ENCODE peak calls at places on chromosomes 13 and 19, in six cellular contexts. One of them, this sample, is unnamed.

GRCh38 chr13:96551540-96551939 is 442.7 kb downstream of the OXGR1 start:
- DNase-seq in amygdala: no peak
- DNase-seq in stimulated activated CD8-positive, alpha-beta memory T cell treated with anti-CD3 and anti-CD28 coated beads, Interleukin-7, amount 100 ng/mL, for 1 hour: no peak
- DNase-seq in activated T-helper 2 cell treated with anti-CD3 and anti-CD28 coated beads, Interferon-gamma antibody, Interleukin-2, Interleukin-4, amounts not matched to agents 10 μg/mL and 5 μg/mL and 100 μg/mL, durations not matched to agents 14 hours and 24 hours and 36 hours: no peak
- DNase-seq in Caki2: no peak
- DNase-seq in activated naive CD4-positive, alpha-beta T cell: no peak
- DNase-seq in this sample: no peak

GRCh38 chr13:49098771-49099512 is 121.2 kb upstream of the MLNR start:
- DNase-seq in activated naive CD4-positive, alpha-beta T cell: no peak
- DNase-seq in activated T-helper 2 cell treated with anti-CD3 and anti-CD28 coated beads, Interferon-gamma antibody, Interleukin-2, Interleukin-4, amounts not matched to agents 10 μg/mL and 5 μg/mL and 100 μg/mL, durations not matched to agents 14 hours and 24 hours and 36 hours: no peak
- DNase-seq in stimulated activated CD8-positive, alpha-beta memory T cell treated with anti-CD3 and anti-CD28 coated beads, Interleukin-7, amount 100 ng/mL, for 1 hour: no peak
- DNase-seq in amygdala: no peak
- DNase-seq in Caki2: peak; percentile 28
- DNase-seq in this sample: no peak

GRCh38 chr19:8081569-8082550 is 29.3 kb downstream of the CCL25 start:
- DNase-seq in Caki2: no peak
- DNase-seq in amygdala: no peak
- DNase-seq in activated naive CD4-positive, alpha-beta T cell: no peak
- DNase-seq in stimulated activated CD8-positive, alpha-beta memory T cell treated with anti-CD3 and anti-CD28 coated beads, Interleukin-7, amount 100 ng/mL, for 1 hour: no peak
- DNase-seq in activated T-helper 2 cell treated with anti-CD3 and anti-CD28 coated beads, Interferon-gamma antibody, Interleukin-2, Interleukin-4, amounts not matched to agents 10 μg/mL and 5 μg/mL and 100 μg/mL, durations not matched to agents 14 hours and 24 hours and 36 hours: no peak
- DNase-seq in this sample: no peak

GRCh38 chr13:69155136-69155535 is 952.5 kb upstream of the ATXN8OS start:
- DNase-seq in Caki2: no peak
- DNase-seq in amygdala: no peak
- DNase-seq in activated T-helper 2 cell treated with anti-CD3 and anti-CD28 coated beads, Interferon-gamma antibody, Interleukin-2, Interleukin-4, amounts not matched to agents 10 μg/mL and 5 μg/mL and 100 μg/mL, durations not matched to agents 14 hours and 24 hours and 36 hours: no peak
- DNase-seq in activated naive CD4-positive, alpha-beta T cell: no peak
- DNase-seq in stimulated activated CD8-positive, alpha-beta memory T cell treated with anti-CD3 and anti-CD28 coated beads, Interleukin-7, amount 100 ng/mL, for 1 hour: no peak
- DNase-seq in this sample: no peak

GRCh38 chr13:81171065-81171647 is 830.2 kb upstream of the SPRY2 start:
- DNase-seq in amygdala: no peak
- DNase-seq in activated T-helper 2 cell treated with anti-CD3 and anti-CD28 coated beads, Interferon-gamma antibody, Interleukin-2, Interleukin-4, amounts not matched to agents 10 μg/mL and 5 μg/mL and 100 μg/mL, durations not matched to agents 14 hours and 24 hours and 36 hours: no peak
- DNase-seq in stimulated activated CD8-positive, alpha-beta memory T cell treated with anti-CD3 and anti-CD28 coated beads, Interleukin-7, amount 100 ng/mL, for 1 hour: no peak
- DNase-seq in activated naive CD4-positive, alpha-beta T cell: no peak
- DNase-seq in Caki2: no peak
- DNase-seq in this sample: peak; percentile 5

GRCh38 chr13:96033220-96034015 is 19.8 kb downstream of the UGGT2 start:
- DNase-seq in Caki2: no peak
- DNase-seq in amygdala: no peak
- DNase-seq in activated naive CD4-positive, alpha-beta T cell: no peak
- DNase-seq in activated T-helper 2 cell treated with anti-CD3 and anti-CD28 coated beads, Interferon-gamma antibody, Interleukin-2, Interleukin-4, amounts not matched to agents 10 μg/mL and 5 μg/mL and 100 μg/mL, durations not matched to agents 14 hours and 24 hours and 36 hours: no peak
- DNase-seq in stimulated activated CD8-positive, alpha-beta memory T cell treated with anti-CD3 and anti-CD28 coated beads, Interleukin-7, amount 100 ng/mL, for 1 hour: no peak
- DNase-seq in this sample: no peak

GRCh38 chr13:47598340-47598911 is 402.6 kb downstream of the SUCLA2 start:
- DNase-seq in stimulated activated CD8-positive, alpha-beta memory T cell treated with anti-CD3 and anti-CD28 coated beads, Interleukin-7, amount 100 ng/mL, for 1 hour: no peak
- DNase-seq in activated T-helper 2 cell treated with anti-CD3 and anti-CD28 coated beads, Interferon-gamma antibody, Interleukin-2, Interleukin-4, amounts not matched to agents 10 μg/mL and 5 μg/mL and 100 μg/mL, durations not matched to agents 14 hours and 24 hours and 36 hours: no peak
- DNase-seq in Caki2: no peak
- DNase-seq in activated naive CD4-positive, alpha-beta T cell: no peak
- DNase-seq in amygdala: no peak
- DNase-seq in this sample: no peak

GRCh38 chr13:75481176-75482069 is 546 bp downstream of the TBC1D4 start:
- DNase-seq in activated T-helper 2 cell treated with anti-CD3 and anti-CD28 coated beads, Interferon-gamma antibody, Interleukin-2, Interleukin-4, amounts not matched to agents 10 μg/mL and 5 μg/mL and 100 μg/mL, durations not matched to agents 14 hours and 24 hours and 36 hours: peak; percentile 17
- DNase-seq in Caki2: peak; percentile 59
- DNase-seq in amygdala: peak; percentile 27
- DNase-seq in activated naive CD4-positive, alpha-beta T cell: no peak
- DNase-seq in stimulated activated CD8-positive, alpha-beta memory T cell treated with anti-CD3 and anti-CD28 coated beads, Interleukin-7, amount 100 ng/mL, for 1 hour: no peak
- DNase-seq in this sample: no peak

GRCh38 chr13:46469064-46469463 is 82.0 kb upstream of the RUBCNL start:
- DNase-seq in amygdala: no peak
- DNase-seq in Caki2: no peak
- DNase-seq in stimulated activated CD8-positive, alpha-beta memory T cell treated with anti-CD3 and anti-CD28 coated beads, Interleukin-7, amount 100 ng/mL, for 1 hour: no peak
- DNase-seq in activated T-helper 2 cell treated with anti-CD3 and anti-CD28 coated beads, Interferon-gamma antibody, Interleukin-2, Interleukin-4, amounts not matched to agents 10 μg/mL and 5 μg/mL and 100 μg/mL, durations not matched to agents 14 hours and 24 hours and 36 hours: no peak
- DNase-seq in activated naive CD4-positive, alpha-beta T cell: no peak
- DNase-seq in this sample: no peak

GRCh38 chr13:33487575-33488243 is 202.2 kb upstream of the STARD13 start:
- DNase-seq in activated T-helper 2 cell treated with anti-CD3 and anti-CD28 coated beads, Interferon-gamma antibody, Interleukin-2, Interleukin-4, amounts not matched to agents 10 μg/mL and 5 μg/mL and 100 μg/mL, durations not matched to agents 14 hours and 24 hours and 36 hours: no peak
- DNase-seq in stimulated activated CD8-positive, alpha-beta memory T cell treated with anti-CD3 and anti-CD28 coated beads, Interleukin-7, amount 100 ng/mL, for 1 hour: no peak
- DNase-seq in Caki2: no peak
- DNase-seq in activated naive CD4-positive, alpha-beta T cell: no peak
- DNase-seq in amygdala: peak; percentile 2
- DNase-seq in this sample: no peak

GRCh38 chr19:11821474-11821873 is 7.4 kb downstream of the ZNF440 start:
- DNase-seq in Caki2: peak; percentile 62
- DNase-seq in stimulated activated CD8-positive, alpha-beta memory T cell treated with anti-CD3 and anti-CD28 coated beads, Interleukin-7, amount 100 ng/mL, for 1 hour: no peak
- DNase-seq in activated T-helper 2 cell treated with anti-CD3 and anti-CD28 coated beads, Interferon-gamma antibody, Interleukin-2, Interleukin-4, amounts not matched to agents 10 μg/mL and 5 μg/mL and 100 μg/mL, durations not matched to agents 14 hours and 24 hours and 36 hours: no peak
- DNase-seq in amygdala: peak; percentile 4
- DNase-seq in activated naive CD4-positive, alpha-beta T cell: no peak
- DNase-seq in this sample: no peak

GRCh38 chr19:4575978-4576933 is 16.8 kb upstream of the SEMA6B start:
- DNase-seq in amygdala: no peak
- DNase-seq in activated T-helper 2 cell treated with anti-CD3 and anti-CD28 coated beads, Interferon-gamma antibody, Interleukin-2, Interleukin-4, amounts not matched to agents 10 μg/mL and 5 μg/mL and 100 μg/mL, durations not matched to agents 14 hours and 24 hours and 36 hours: peak; percentile 43
- DNase-seq in Caki2: peak; percentile 72
- DNase-seq in stimulated activated CD8-positive, alpha-beta memory T cell treated with anti-CD3 and anti-CD28 coated beads, Interleukin-7, amount 100 ng/mL, for 1 hour: peak; percentile 52
- DNase-seq in activated naive CD4-positive, alpha-beta T cell: peak; percentile 64
- DNase-seq in this sample: no peak

GRCh38 chr13:111565400-111565799 is 245.0 kb downstream of the TEX29 start:
- DNase-seq in Caki2: no peak
- DNase-seq in activated T-helper 2 cell treated with anti-CD3 and anti-CD28 coated beads, Interferon-gamma antibody, Interleukin-2, Interleukin-4, amounts not matched to agents 10 μg/mL and 5 μg/mL and 100 μg/mL, durations not matched to agents 14 hours and 24 hours and 36 hours: no peak
- DNase-seq in amygdala: no peak
- DNase-seq in activated naive CD4-positive, alpha-beta T cell: no peak
- DNase-seq in stimulated activated CD8-positive, alpha-beta memory T cell treated with anti-CD3 and anti-CD28 coated beads, Interleukin-7, amount 100 ng/mL, for 1 hour: no peak
- DNase-seq in this sample: no peak

GRCh38 chr13:99981115-99982020 is at the start of gene ZIC2:
- DNase-seq in activated T-helper 2 cell treated with anti-CD3 and anti-CD28 coated beads, Interferon-gamma antibody, Interleukin-2, Interleukin-4, amounts not matched to agents 10 μg/mL and 5 μg/mL and 100 μg/mL, durations not matched to agents 14 hours and 24 hours and 36 hours: no peak
- DNase-seq in Caki2: peak; percentile 82
- DNase-seq in activated naive CD4-positive, alpha-beta T cell: peak; percentile 14
- DNase-seq in amygdala: peak; percentile 39
- DNase-seq in stimulated activated CD8-positive, alpha-beta memory T cell treated with anti-CD3 and anti-CD28 coated beads, Interleukin-7, amount 100 ng/mL, for 1 hour: no peak
- DNase-seq in this sample: no peak

GRCh38 chr13:52461265-52461664 is 6.0 kb downstream of the CKAP2 start:
- DNase-seq in stimulated activated CD8-positive, alpha-beta memory T cell treated with anti-CD3 and anti-CD28 coated beads, Interleukin-7, amount 100 ng/mL, for 1 hour: no peak
- DNase-seq in amygdala: no peak
- DNase-seq in Caki2: no peak
- DNase-seq in activated naive CD4-positive, alpha-beta T cell: no peak
- DNase-seq in activated T-helper 2 cell treated with anti-CD3 and anti-CD28 coated beads, Interferon-gamma antibody, Interleukin-2, Interleukin-4, amounts not matched to agents 10 μg/mL and 5 μg/mL and 100 μg/mL, durations not matched to agents 14 hours and 24 hours and 36 hours: no peak
- DNase-seq in this sample: no peak

GRCh38 chr19:55066107-55066709 is 3.3 kb upstream of the RDH13 start:
- DNase-seq in stimulated activated CD8-positive, alpha-beta memory T cell treated with anti-CD3 and anti-CD28 coated beads, Interleukin-7, amount 100 ng/mL, for 1 hour: no peak
- DNase-seq in amygdala: no peak
- DNase-seq in activated naive CD4-positive, alpha-beta T cell: no peak
- DNase-seq in Caki2: no peak
- DNase-seq in activated T-helper 2 cell treated with anti-CD3 and anti-CD28 coated beads, Interferon-gamma antibody, Interleukin-2, Interleukin-4, amounts not matched to agents 10 μg/mL and 5 μg/mL and 100 μg/mL, durations not matched to agents 14 hours and 24 hours and 36 hours: no peak
- DNase-seq in this sample: no peak

GRCh38 chr13:33642374-33643065 is 175.4 kb upstream of the RFC3 start:
- DNase-seq in stimulated activated CD8-positive, alpha-beta memory T cell treated with anti-CD3 and anti-CD28 coated beads, Interleukin-7, amount 100 ng/mL, for 1 hour: no peak
- DNase-seq in activated naive CD4-positive, alpha-beta T cell: no peak
- DNase-seq in amygdala: no peak
- DNase-seq in activated T-helper 2 cell treated with anti-CD3 and anti-CD28 coated beads, Interferon-gamma antibody, Interleukin-2, Interleukin-4, amounts not matched to agents 10 μg/mL and 5 μg/mL and 100 μg/mL, durations not matched to agents 14 hours and 24 hours and 36 hours: no peak
- DNase-seq in Caki2: no peak
- DNase-seq in this sample: no peak

GRCh38 chr13:33509642-33510229 is 224.2 kb upstream of the STARD13 start:
- DNase-seq in activated naive CD4-positive, alpha-beta T cell: no peak
- DNase-seq in amygdala: no peak
- DNase-seq in stimulated activated CD8-positive, alpha-beta memory T cell treated with anti-CD3 and anti-CD28 coated beads, Interleukin-7, amount 100 ng/mL, for 1 hour: no peak
- DNase-seq in Caki2: no peak
- DNase-seq in activated T-helper 2 cell treated with anti-CD3 and anti-CD28 coated beads, Interferon-gamma antibody, Interleukin-2, Interleukin-4, amounts not matched to agents 10 μg/mL and 5 μg/mL and 100 μg/mL, durations not matched to agents 14 hours and 24 hours and 36 hours: no peak
- DNase-seq in this sample: no peak

GRCh38 chr19:50447053-50447452 is 14.4 kb downstream of the MYBPC2 start:
- DNase-seq in amygdala: no peak
- DNase-seq in stimulated activated CD8-positive, alpha-beta memory T cell treated with anti-CD3 and anti-CD28 coated beads, Interleukin-7, amount 100 ng/mL, for 1 hour: no peak
- DNase-seq in activated naive CD4-positive, alpha-beta T cell: no peak
- DNase-seq in Caki2: no peak
- DNase-seq in activated T-helper 2 cell treated with anti-CD3 and anti-CD28 coated beads, Interferon-gamma antibody, Interleukin-2, Interleukin-4, amounts not matched to agents 10 μg/mL and 5 μg/mL and 100 μg/mL, durations not matched to agents 14 hours and 24 hours and 36 hours: no peak
- DNase-seq in this sample: no peak

This sample was measured in NCI-H1048.